ENCODE peak calls at places on chromosomes 6 and 20, in ten cellular contexts. V is endodermal cell, E is neural progenitor cell, G is left ventricle myocardium inferior, X is cardiac muscle cell, P is WERI-Rb-1, C is stomach, T is epithelial cell of esophagus, U is mesothelial cell of epicardium, Z is BE2C. Y is an unnamed sample.

GRCh38 chr6:98946266-98946817 is 1.4 kb downstream of the FBXL4 start:
- DNase-seq in V (no peak), E (no peak), G (no peak), X (no peak), P (no peak), C (no peak), T (no peak), U (no peak), Z (no peak), Y (no peak)

GRCh38 chr20:63031251-63032014 is 24.7 kb upstream of the BHLHE23 start:
- DNase-seq in V (no peak), E (no peak), G (peak), X (no peak), P (no peak), C (no peak), T (no peak), U (peak), Z (no peak), Y (no peak)

GRCh38 chr6:138989098-138989983 is 1.3 kb upstream of the REPS1 start:
- DNase-seq in V (no peak), E (no peak), G (no peak), X (no peak), P (no peak), C (no peak), T (no peak), U (no peak), Z (no peak), Y (no peak)

GRCh38 chr20:10217517-10218410 is 866 bp upstream of the SNAP25 start:
- DNase-seq in V (peak), E (peak), G (no peak), X (peak), P (peak), C (no peak), T (peak), U (peak), Z (peak), Y (peak)

GRCh38 chr6:116561377-116562018 is 7.9 kb downstream of the CALHM4 start:
- DNase-seq in V (peak), E (peak), G (peak), X (peak), P (peak), C (peak), T (peak), U (peak), Z (peak), Y (peak)

GRCh38 chr20:14337400-14338171 is at the start of gene FLRT3:
- DNase-seq in V (peak), E (peak), G (peak), X (peak), P (peak), C (peak), T (peak), U (peak), Z (peak), Y (peak)

GRCh38 chr6:41537359-41537758 is 8.8 kb upstream of the FOXP4 start:
- DNase-seq in V (no peak), E (peak), G (no peak), X (no peak), P (no peak), C (no peak), T (no peak), U (no peak), Z (no peak), Y (no peak)

GRCh38 chr20:2103454-2104153 is 2.0 kb downstream of the STK35 start:
- DNase-seq in V (no peak), E (peak), G (no peak), X (peak), P (no peak), C (no peak), T (no peak), U (no peak), Z (no peak), Y (no peak)

GRCh38 chr6:47631248-47632196 is 66.9 kb upstream of the ADGRF4 start:
- DNase-seq in V (peak), E (peak), G (no peak), X (peak), P (peak), C (no peak), T (peak), U (no peak), Z (no peak), Y (no peak)

GRCh38 chr20:840858-841567 is 7.5 kb downstream of the FAM110A start:
- DNase-seq in V (peak), E (peak), G (no peak), X (no peak), P (no peak), C (peak), T (peak), U (no peak), Z (no peak), Y (no peak)

GRCh38 chr6:105453968-105454367 is 51.1 kb upstream of the PREP start:
- DNase-seq in V (no peak), E (no peak), G (no peak), X (no peak), P (no peak), C (no peak), T (no peak), U (no peak), Z (no peak), Y (no peak)

GRCh38 chr20:20549699-20550098 is 162.7 kb downstream of the RALGAPA2 start:
- DNase-seq in V (no peak), E (no peak), G (no peak), X (peak), P (no peak), C (no peak), T (peak), U (no peak), Z (no peak), Y (no peak)

GRCh38 chr20:32040142-32040953 is 11.7 kb upstream of the HCK start:
- DNase-seq in V (no peak), E (no peak), G (peak), X (no peak), P (no peak), C (no peak), T (peak), U (no peak), Z (no peak), Y (no peak)

GRCh38 chr20:2178328-2179232 is 77.0 kb downstream of the STK35 start:
- DNase-seq in V (no peak), E (no peak), G (no peak), X (peak), P (no peak), C (peak), T (no peak), U (no peak), Z (no peak), Y (no peak)

DNA sequence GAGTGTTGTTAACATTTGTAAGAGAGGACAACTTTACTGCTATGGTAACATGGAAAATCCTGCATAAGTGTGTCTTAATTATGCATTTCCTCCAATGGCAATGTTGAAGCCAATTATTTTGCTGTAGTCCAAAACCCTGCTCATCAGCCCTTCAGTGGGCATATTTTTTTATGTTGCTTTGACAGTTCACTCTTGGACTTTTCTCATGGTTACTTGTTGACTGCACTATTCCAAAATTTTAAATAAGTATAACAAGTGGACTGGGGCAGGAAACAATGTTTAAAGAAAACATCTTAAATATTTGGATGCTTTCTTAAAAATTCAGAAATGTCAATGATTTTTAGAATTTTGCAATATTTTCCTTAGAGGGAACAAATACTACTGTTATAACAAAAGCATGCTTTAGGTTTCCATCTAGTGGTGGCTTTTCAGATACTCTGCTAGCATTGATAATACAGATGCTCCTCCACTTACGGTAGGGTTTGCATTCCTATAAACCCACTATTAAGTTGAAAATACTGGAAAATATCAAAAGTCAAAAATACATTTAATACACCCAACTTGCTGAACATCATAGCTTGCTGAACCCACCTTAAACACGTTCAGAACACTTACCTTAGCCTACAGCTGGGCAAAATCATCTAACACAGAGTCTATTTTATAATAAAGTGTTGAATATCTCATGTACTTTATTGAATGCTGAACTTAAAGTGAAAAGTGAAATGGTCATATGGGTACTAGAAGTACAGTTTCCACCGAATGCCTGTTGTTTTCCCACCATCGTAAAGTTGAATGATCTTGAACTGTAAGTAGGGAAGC is 86.4 kb downstream of the ADGRG6 start:
- DNase-seq in V (no peak), E (peak), G (no peak), X (peak), P (no peak), C (no peak), T (peak), U (no peak), Z (no peak), Y (no peak)
- TF ChIP-seq CTCF in V (peak), E (peak), G (peak), X (peak), P (peak), C (no peak), T (peak), U (peak), Z (peak), Y (peak)

GRCh38 chr20:50278684-50279531 is 88.3 kb downstream of the CEBPB start:
- DNase-seq in V (peak), E (no peak), G (peak), X (no peak), P (peak), C (peak), T (peak), U (no peak), Z (peak), Y (no peak)
- TF ChIP-seq CTCF in V (no peak), E (no peak), G (peak), X (peak), P (peak), C (no peak), T (peak), U (no peak), Z (no peak), Y (no peak)

DNA sequence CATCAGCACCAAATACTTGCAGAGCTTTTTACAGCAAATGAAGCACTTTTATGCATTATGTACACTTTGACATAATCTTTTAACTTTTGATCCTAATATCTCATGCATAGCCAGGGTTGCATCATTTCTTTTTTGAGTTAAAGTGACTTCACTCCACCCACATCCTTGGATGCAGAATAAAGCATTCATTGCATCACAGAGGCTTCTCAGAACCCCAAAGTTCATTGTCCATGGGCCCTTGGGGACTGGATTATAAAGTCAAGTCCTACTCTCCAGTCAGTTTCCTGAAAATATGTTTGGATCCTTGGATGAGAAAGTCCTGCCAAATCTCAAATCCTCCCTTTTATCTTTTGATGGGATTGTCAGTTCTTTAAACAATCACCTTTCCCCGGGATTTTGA is 10.6 kb upstream of the EFHC1 start:
- DNase-seq in V (no peak), E (no peak), G (no peak), X (peak), P (no peak), C (no peak), T (no peak), U (no peak), Z (no peak), Y (no peak)
- TF ChIP-seq CTCF in V (no peak), E (no peak), G (no peak), X (no peak), P (no peak), C (no peak), T (no peak), U (no peak), Z (no peak), Y (no peak)

DNA sequence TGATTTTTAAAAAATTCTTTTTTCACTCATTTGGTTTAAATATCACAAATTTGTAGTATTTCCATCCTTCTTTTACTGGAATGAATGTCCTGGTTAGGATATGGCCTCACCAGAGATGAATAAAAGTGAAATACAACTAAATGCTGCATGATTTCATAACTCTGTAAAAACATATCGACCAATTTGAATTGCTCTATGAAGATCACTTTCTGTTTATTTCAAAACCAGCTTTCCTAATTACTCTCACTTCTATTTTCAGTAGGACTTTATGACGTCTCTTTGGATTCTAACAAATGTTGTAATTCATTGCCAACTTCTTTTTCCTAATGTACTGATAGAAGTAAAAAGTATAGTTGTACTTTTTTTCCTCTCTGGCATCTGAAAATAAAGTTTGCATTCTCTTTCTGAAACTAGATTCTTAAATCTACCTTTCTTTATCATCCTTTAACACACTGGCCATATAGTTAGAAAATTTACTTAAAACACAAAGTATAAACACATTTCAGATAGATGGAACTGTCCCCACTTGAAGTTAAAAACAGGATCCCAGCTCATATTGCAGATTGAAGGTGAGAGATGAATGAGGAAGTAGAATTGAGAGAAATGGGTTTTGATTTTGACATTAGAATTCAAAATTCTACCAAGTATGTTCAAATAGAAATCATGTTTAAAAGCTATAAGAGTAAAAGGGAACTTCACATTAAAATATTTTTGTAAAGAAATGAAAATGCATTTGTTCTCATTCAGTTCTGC is 40.3 kb upstream of the IL20RA start:
- DNase-seq in V (no peak), E (no peak), G (no peak), X (no peak), P (no peak), C (no peak), T (no peak), U (no peak), Z (no peak), Y (no peak)
- TF ChIP-seq CTCF in V (no peak), E (no peak), G (no peak), X (no peak), P (no peak), C (no peak), T (no peak), U (no peak), Z (no peak), Y (no peak)

DNA sequence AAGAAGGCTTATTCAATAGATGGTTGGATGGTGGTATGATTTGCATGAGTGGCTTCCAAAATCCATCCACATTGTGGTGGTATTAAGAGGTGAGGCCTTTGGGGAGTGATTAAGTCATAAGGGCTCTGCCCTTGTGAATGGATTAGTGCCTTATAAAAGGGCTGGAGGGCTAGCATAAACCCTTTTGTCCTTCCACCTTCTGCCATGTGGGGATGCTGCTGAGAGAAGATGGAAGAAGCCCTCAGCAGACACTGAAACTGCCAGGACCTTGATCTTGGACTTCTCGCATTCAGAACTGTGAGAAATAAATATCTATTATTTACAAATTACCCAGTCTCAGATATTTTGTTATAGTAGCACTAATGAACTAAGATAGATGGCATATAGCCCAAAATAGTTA is 27.8 kb upstream of the SRPK1 start:
- DNase-seq in V (peak), E (peak), G (no peak), X (peak), P (peak), C (no peak), T (no peak), U (no peak), Z (peak), Y (peak)
- TF ChIP-seq CTCF in V (peak), E (peak), G (no peak), X (peak), P (peak), C (no peak), T (no peak), U (no peak), Z (peak), Y (no peak)

DNA sequence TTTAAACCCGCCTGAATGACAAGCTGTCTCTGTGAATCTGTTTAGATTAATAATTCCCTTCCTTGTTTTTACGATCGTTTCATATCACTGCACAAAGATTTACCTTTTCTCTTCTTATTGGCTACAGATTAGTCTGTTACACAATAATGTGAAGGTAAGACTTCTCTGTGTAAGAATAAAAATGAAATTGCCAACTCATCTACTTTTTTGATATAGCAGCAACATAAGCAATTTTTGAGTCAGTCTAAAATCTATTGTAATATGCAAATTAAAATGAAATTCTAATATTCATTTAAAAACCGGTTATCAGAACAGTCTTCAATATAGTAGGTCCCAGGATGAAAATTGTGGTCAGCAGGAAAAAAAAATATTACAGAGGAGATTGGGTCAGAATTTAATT is 155.2 kb downstream of the DOK5 start:
- DNase-seq in V (no peak), E (no peak), G (no peak), X (no peak), P (no peak), C (no peak), T (no peak), U (no peak), Z (no peak), Y (no peak)
- TF ChIP-seq CTCF in V (no peak), E (no peak), G (no peak), X (no peak), P (no peak), C (no peak), T (no peak), U (no peak), Z (no peak), Y (no peak)

GRCh38 chr20:19090332-19090731 is 122.1 kb upstream of the SLC24A3 start:
- DNase-seq in V (no peak), E (no peak), G (no peak), X (no peak), P (no peak), C (no peak), T (no peak), U (no peak), Z (no peak), Y (no peak)
- TF ChIP-seq CTCF in V (no peak), E (no peak), G (no peak), X (no peak), P (no peak), C (no peak), T (no peak), U (no peak), Z (no peak), Y (no peak)

GRCh38 chr6:7587631-7588100 is 2.3 kb upstream of the SNRNP48 start:
- DNase-seq in V (no peak), E (no peak), G (no peak), X (peak), P (no peak), C (no peak), T (peak), U (no peak), Z (no peak), Y (no peak)

GRCh38 chr6:7590918-7591302 is 912 bp downstream of the SNRNP48 start:
- DNase-seq in V (peak), E (peak), G (peak), X (no peak), P (no peak), C (no peak), T (peak), U (no peak), Z (no peak), Y (no peak)

GRCh38 chr6:7589221-7589620 is 777 bp upstream of the SNRNP48 start:
- DNase-seq in V (no peak), E (no peak), G (no peak), X (no peak), P (no peak), C (no peak), T (peak), U (no peak), Z (no peak), Y (no peak)

GRCh38 chr6:7591770-7592169 is 1.8 kb downstream of the SNRNP48 start:
- DNase-seq in V (no peak), E (no peak), G (no peak), X (no peak), P (no peak), C (no peak), T (no peak), U (no peak), Z (no peak), Y (no peak)

DNA sequence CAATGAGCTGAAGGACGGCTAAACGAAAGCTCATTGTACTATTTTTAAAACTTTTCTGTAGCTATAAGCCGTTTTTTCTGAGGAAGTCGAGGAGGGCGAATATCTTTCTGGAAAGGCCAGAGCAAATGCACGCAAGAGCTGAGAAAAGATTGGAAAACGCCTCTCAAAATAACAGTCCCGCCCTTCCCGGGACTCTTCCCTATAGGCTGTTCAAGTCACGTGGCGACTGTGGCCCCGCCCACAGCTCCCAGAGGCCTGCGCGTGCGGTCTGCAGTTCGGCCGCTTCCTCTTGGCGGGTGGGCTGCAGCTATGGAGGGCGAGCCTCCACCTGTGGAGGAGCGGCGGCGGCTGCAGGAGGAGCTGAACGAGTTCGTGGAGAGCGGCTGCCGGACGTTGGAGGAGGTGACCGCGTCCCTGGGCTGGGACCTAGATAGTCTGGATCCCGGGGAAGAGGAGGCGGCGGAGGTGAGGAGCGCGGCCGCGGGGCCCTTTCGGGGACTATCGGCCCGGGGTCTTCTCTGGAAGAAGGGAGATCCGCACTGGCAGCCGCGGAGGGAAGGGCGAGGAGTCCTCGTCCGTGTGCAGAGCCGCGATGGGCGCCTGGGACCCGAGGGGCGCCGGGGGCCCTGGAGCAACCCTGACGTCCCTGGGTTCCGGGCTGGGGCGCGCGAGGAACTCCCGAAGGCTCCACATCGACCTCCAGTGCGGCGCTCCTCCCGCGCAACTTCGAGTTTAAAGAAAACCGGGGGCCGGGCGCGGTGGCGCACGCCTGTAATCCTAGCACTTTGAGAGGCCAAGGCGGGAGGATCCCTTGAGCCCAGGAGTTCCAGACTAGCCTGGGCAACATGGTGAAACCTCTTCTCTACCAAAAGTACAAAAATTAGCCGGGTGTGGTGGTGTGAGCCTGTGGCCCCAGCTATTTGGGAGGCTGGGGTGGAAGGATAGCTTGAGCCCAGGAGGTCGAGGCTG is at the start of gene SNRNP48:
- DNase-seq in V (peak), E (peak), G (peak), X (peak), P (peak), C (peak), T (peak), U (peak), Z (peak), Y (peak)
- TF ChIP-seq CTCF in V (no peak), E (no peak), G (peak), X (no peak), P (no peak), C (no peak), T (no peak), U (no peak), Z (no peak), Y (no peak)